ENCODE peak calls at places on chromosomes 12 and 14, in six cellular contexts. One of them, this sample, is unnamed.

GRCh38 chr12:14554281-14555008 is 13.2 kb downstream of the PLBD1 start:
- DNase-seq in astrocyte of the spinal cord: no peak
- DNase-seq in CD8-positive, alpha-beta T cell: no peak
- DNase-seq in ascending aorta: peak; percentile 82
- DNase-seq in left ventricle myocardium inferior: peak; percentile 88
- DNase-seq in tibial nerve: peak; percentile 59
- DNase-seq in this sample: peak; percentile 17

GRCh38 chr14:75542585-75543091 is 20.4 kb downstream of the BATF start:
- DNase-seq in astrocyte of the spinal cord: no peak
- DNase-seq in CD8-positive, alpha-beta T cell: peak; percentile 74
- DNase-seq in ascending aorta: peak; percentile 85
- DNase-seq in left ventricle myocardium inferior: peak; percentile 59
- DNase-seq in tibial nerve: no peak
- DNase-seq in this sample: peak; percentile 85

GRCh38 chr12:79706676-79707075 is 15.9 kb upstream of the PAWR start:
- DNase-seq in astrocyte of the spinal cord: no peak
- DNase-seq in CD8-positive, alpha-beta T cell: no peak
- DNase-seq in ascending aorta: no peak
- DNase-seq in left ventricle myocardium inferior: no peak
- DNase-seq in tibial nerve: no peak
- DNase-seq in this sample: no peak

GRCh38 chr14:24784981-24785380 is 151.0 kb upstream of the GZMB start:
- DNase-seq in astrocyte of the spinal cord: no peak
- DNase-seq in CD8-positive, alpha-beta T cell: no peak
- DNase-seq in ascending aorta: no peak
- DNase-seq in left ventricle myocardium inferior: no peak
- DNase-seq in tibial nerve: no peak
- DNase-seq in this sample: no peak

GRCh38 chr12:2415568-2415944 is 362.8 kb downstream of the CACNA1C start:
- DNase-seq in astrocyte of the spinal cord: no peak
- DNase-seq in CD8-positive, alpha-beta T cell: no peak
- DNase-seq in ascending aorta: no peak
- DNase-seq in left ventricle myocardium inferior: no peak
- DNase-seq in tibial nerve: no peak
- DNase-seq in this sample: no peak

GRCh38 chr14:54410215-54410614 is 13.4 kb downstream of the CDKN3 start:
- DNase-seq in astrocyte of the spinal cord: no peak
- DNase-seq in CD8-positive, alpha-beta T cell: no peak
- DNase-seq in ascending aorta: no peak
- DNase-seq in left ventricle myocardium inferior: no peak
- DNase-seq in tibial nerve: no peak
- DNase-seq in this sample: no peak

GRCh38 chr12:55972045-55972843 is 1.6 kb upstream of the RAB5B start:
- DNase-seq in astrocyte of the spinal cord: peak; percentile 36
- DNase-seq in CD8-positive, alpha-beta T cell: no peak
- DNase-seq in ascending aorta: no peak
- DNase-seq in left ventricle myocardium inferior: no peak
- DNase-seq in tibial nerve: no peak
- DNase-seq in this sample: peak; percentile 79

GRCh38 chr14:49861581-49861922 is 9.0 kb upstream of the NEMF start:
- DNase-seq in astrocyte of the spinal cord: peak; percentile 90
- DNase-seq in CD8-positive, alpha-beta T cell: peak; percentile 68
- DNase-seq in ascending aorta: peak; percentile 86
- DNase-seq in left ventricle myocardium inferior: peak; percentile 48
- DNase-seq in tibial nerve: peak; percentile 37
- DNase-seq in this sample: peak; percentile 93

GRCh38 chr12:116631619-116632018 is 72.4 kb downstream of the MAP1LC3B2 start:
- DNase-seq in astrocyte of the spinal cord: no peak
- DNase-seq in CD8-positive, alpha-beta T cell: no peak
- DNase-seq in ascending aorta: no peak
- DNase-seq in left ventricle myocardium inferior: no peak
- DNase-seq in tibial nerve: no peak
- DNase-seq in this sample: no peak

GRCh38 chr12:129676411-129676810 is 227.4 kb downstream of the TMEM132D start:
- DNase-seq in astrocyte of the spinal cord: no peak
- DNase-seq in CD8-positive, alpha-beta T cell: no peak
- DNase-seq in ascending aorta: no peak
- DNase-seq in left ventricle myocardium inferior: no peak
- DNase-seq in tibial nerve: no peak
- DNase-seq in this sample: no peak

GRCh38 chr12:47307680-47308399 is 228.1 kb upstream of the AMIGO2 start:
- DNase-seq in astrocyte of the spinal cord: peak; percentile 81
- DNase-seq in CD8-positive, alpha-beta T cell: peak; percentile 56
- DNase-seq in ascending aorta: no peak
- DNase-seq in left ventricle myocardium inferior: no peak
- DNase-seq in tibial nerve: no peak
- DNase-seq in this sample: peak; percentile 89

GRCh38 chr14:50088731-50089130 is 27.6 kb downstream of the VCPKMT start:
- DNase-seq in astrocyte of the spinal cord: no peak
- DNase-seq in CD8-positive, alpha-beta T cell: no peak
- DNase-seq in ascending aorta: no peak
- DNase-seq in left ventricle myocardium inferior: no peak
- DNase-seq in tibial nerve: no peak
- DNase-seq in this sample: no peak

GRCh38 chr14:50714452-50715073 is 46.5 kb upstream of the SAV1 start:
- DNase-seq in astrocyte of the spinal cord: peak; percentile 43
- DNase-seq in CD8-positive, alpha-beta T cell: no peak
- DNase-seq in ascending aorta: no peak
- DNase-seq in left ventricle myocardium inferior: no peak
- DNase-seq in tibial nerve: no peak
- DNase-seq in this sample: peak; percentile 64

GRCh38 chr12:48486679-48487078 is 4.4 kb downstream of the C12orf54 start:
- DNase-seq in astrocyte of the spinal cord: no peak
- DNase-seq in CD8-positive, alpha-beta T cell: no peak
- DNase-seq in ascending aorta: no peak
- DNase-seq in left ventricle myocardium inferior: no peak
- DNase-seq in tibial nerve: no peak
- DNase-seq in this sample: no peak

GRCh38 chr12:56206373-56207166 is 15.2 kb downstream of the RNF41 start:
- DNase-seq in astrocyte of the spinal cord: peak; percentile 45
- DNase-seq in CD8-positive, alpha-beta T cell: peak; percentile 35
- DNase-seq in ascending aorta: peak; percentile 76
- DNase-seq in left ventricle myocardium inferior: peak; percentile 43
- DNase-seq in tibial nerve: peak; percentile 28
- DNase-seq in this sample: peak; percentile 71

GRCh38 chr14:68627868-68628604 is 164.8 kb downstream of the ZFP36L1 start:
- DNase-seq in astrocyte of the spinal cord: no peak
- DNase-seq in CD8-positive, alpha-beta T cell: peak; percentile 61
- DNase-seq in ascending aorta: no peak
- DNase-seq in left ventricle myocardium inferior: peak; percentile 60
- DNase-seq in tibial nerve: no peak
- DNase-seq in this sample: no peak

GRCh38 chr14:23094666-23095195 is at the start of gene ACIN1:
- DNase-seq in astrocyte of the spinal cord: peak; percentile 92
- DNase-seq in CD8-positive, alpha-beta T cell: no peak
- DNase-seq in ascending aorta: peak; percentile 84
- DNase-seq in left ventricle myocardium inferior: no peak
- DNase-seq in tibial nerve: peak; percentile 37
- DNase-seq in this sample: peak; percentile 88

GRCh38 chr12:87923361-87923760 is 105.8 kb downstream of the C12orf50 start:
- DNase-seq in astrocyte of the spinal cord: peak; percentile 9
- DNase-seq in CD8-positive, alpha-beta T cell: no peak
- DNase-seq in ascending aorta: no peak
- DNase-seq in left ventricle myocardium inferior: no peak
- DNase-seq in tibial nerve: no peak
- DNase-seq in this sample: no peak

GRCh38 chr14:68380304-68380840 is 412.5 kb downstream of the ZFP36L1 start:
- DNase-seq in astrocyte of the spinal cord: no peak
- DNase-seq in CD8-positive, alpha-beta T cell: no peak
- DNase-seq in ascending aorta: no peak
- DNase-seq in left ventricle myocardium inferior: no peak
- DNase-seq in tibial nerve: no peak
- DNase-seq in this sample: no peak

GRCh38 chr12:11486623-11487444 is 91.5 kb upstream of the PRB2 start:
- DNase-seq in astrocyte of the spinal cord: peak; percentile 88
- DNase-seq in CD8-positive, alpha-beta T cell: peak; percentile 79
- DNase-seq in ascending aorta: peak; percentile 89
- DNase-seq in left ventricle myocardium inferior: peak; percentile 52
- DNase-seq in tibial nerve: peak; percentile 30
- DNase-seq in this sample: peak; percentile 92

GRCh38 chr12:643478-644292 is 19.6 kb downstream of the NINJ2 start:
- DNase-seq in astrocyte of the spinal cord: no peak
- DNase-seq in CD8-positive, alpha-beta T cell: peak; percentile 30
- DNase-seq in ascending aorta: peak; percentile 67
- DNase-seq in left ventricle myocardium inferior: peak; percentile 53
- DNase-seq in tibial nerve: no peak
- DNase-seq in this sample: no peak

GRCh38 chr14:22319526-22320352 is 269.3 kb downstream of the DAD1 start:
- DNase-seq in astrocyte of the spinal cord: peak; percentile 81
- DNase-seq in CD8-positive, alpha-beta T cell: peak; percentile 16
- DNase-seq in ascending aorta: peak; percentile 73
- DNase-seq in left ventricle myocardium inferior: no peak
- DNase-seq in tibial nerve: peak; percentile 48
- DNase-seq in this sample: peak; percentile 71

GRCh38 chr12:113161415-113162016 is 12.0 kb downstream of the CFAP73 start:
- DNase-seq in astrocyte of the spinal cord: peak; percentile 10
- DNase-seq in CD8-positive, alpha-beta T cell: no peak
- DNase-seq in ascending aorta: no peak
- DNase-seq in left ventricle myocardium inferior: no peak
- DNase-seq in tibial nerve: no peak
- DNase-seq in this sample: no peak

GRCh38 chr12:3551386-3551785 is 60.4 kb downstream of the PRMT8 start:
- DNase-seq in astrocyte of the spinal cord: no peak
- DNase-seq in CD8-positive, alpha-beta T cell: no peak
- DNase-seq in ascending aorta: no peak
- DNase-seq in left ventricle myocardium inferior: peak; percentile 72
- DNase-seq in tibial nerve: no peak
- DNase-seq in this sample: peak; percentile 16

GRCh38 chr12:1934068-1934467 is 15.6 kb upstream of the CACNA2D4 start:
- DNase-seq in astrocyte of the spinal cord: no peak
- DNase-seq in CD8-positive, alpha-beta T cell: no peak
- DNase-seq in ascending aorta: no peak
- DNase-seq in left ventricle myocardium inferior: no peak
- DNase-seq in tibial nerve: no peak
- DNase-seq in this sample: no peak

GRCh38 chr12:40727774-40728483 is 35.7 kb downstream of the CNTN1 start:
- DNase-seq in astrocyte of the spinal cord: no peak
- DNase-seq in CD8-positive, alpha-beta T cell: no peak
- DNase-seq in ascending aorta: no peak
- DNase-seq in left ventricle myocardium inferior: no peak
- DNase-seq in tibial nerve: no peak
- DNase-seq in this sample: no peak

GRCh38 chr12:26853303-26854027 is 20.5 kb upstream of the ITPR2 start:
- DNase-seq in astrocyte of the spinal cord: peak; percentile 64
- DNase-seq in CD8-positive, alpha-beta T cell: peak; percentile 76
- DNase-seq in ascending aorta: peak; percentile 81
- DNase-seq in left ventricle myocardium inferior: peak; percentile 61
- DNase-seq in tibial nerve: peak; percentile 46
- DNase-seq in this sample: peak; percentile 78

GRCh38 chr12:16350682-16351081 is 3.2 kb downstream of the MGST1 start:
- DNase-seq in astrocyte of the spinal cord: peak; percentile 94
- DNase-seq in CD8-positive, alpha-beta T cell: no peak
- DNase-seq in ascending aorta: no peak
- DNase-seq in left ventricle myocardium inferior: no peak
- DNase-seq in tibial nerve: peak; percentile 52
- DNase-seq in this sample: peak; percentile 97
- H3K4me3 ChIP-seq in astrocyte of the spinal cord: no peak overlapping the region
- H3K4me3 ChIP-seq in CD8-positive, alpha-beta T cell: no peak overlapping the region
- H3K4me3 ChIP-seq in ascending aorta: no peak overlapping the region
- H3K4me3 ChIP-seq in left ventricle myocardium inferior: peak overlapping the region; percentile 63
- H3K4me3 ChIP-seq in tibial nerve: no peak overlapping the region
- H3K4me3 ChIP-seq in this sample: peak overlapping the region; percentile 69

GRCh38 chr12:132075026-132075713 is 68.9 kb downstream of the DDX51 start:
- DNase-seq in astrocyte of the spinal cord: no peak
- DNase-seq in CD8-positive, alpha-beta T cell: no peak
- DNase-seq in ascending aorta: no peak
- DNase-seq in left ventricle myocardium inferior: no peak
- DNase-seq in tibial nerve: no peak
- DNase-seq in this sample: no peak
- TF ChIP-seq CTCF in astrocyte of the spinal cord: peak; percentile 44
- TF ChIP-seq CTCF in CD8-positive, alpha-beta T cell: no peak
- TF ChIP-seq CTCF in ascending aorta: no peak
- TF ChIP-seq CTCF in left ventricle myocardium inferior: no peak
- TF ChIP-seq CTCF in tibial nerve: no peak
- TF ChIP-seq CTCF in this sample: peak; percentile 33

GRCh38 chr14:99602788-99603415 is 1.1 kb downstream of the CCDC85C start:
- DNase-seq in astrocyte of the spinal cord: no peak
- DNase-seq in CD8-positive, alpha-beta T cell: no peak
- DNase-seq in ascending aorta: no peak
- DNase-seq in left ventricle myocardium inferior: no peak
- DNase-seq in tibial nerve: no peak
- DNase-seq in this sample: no peak

GRCh38 chr14:99604766-99605298 is 825 bp upstream of the CCDC85C start:
- DNase-seq in astrocyte of the spinal cord: peak; percentile 37
- DNase-seq in CD8-positive, alpha-beta T cell: no peak
- DNase-seq in ascending aorta: no peak
- DNase-seq in left ventricle myocardium inferior: no peak
- DNase-seq in tibial nerve: no peak
- DNase-seq in this sample: peak; percentile 36

GRCh38 chr14:99603965-99604765 is at the start of gene CCDC85C:
- DNase-seq in astrocyte of the spinal cord: peak; percentile 95
- DNase-seq in CD8-positive, alpha-beta T cell: peak; percentile 92
- DNase-seq in ascending aorta: peak; percentile 96
- DNase-seq in left ventricle myocardium inferior: peak; percentile 94
- DNase-seq in tibial nerve: peak; percentile 81
- DNase-seq in this sample: peak; percentile 96

GRCh38 chr14:99602054-99602787 is 1.8 kb downstream of the CCDC85C start:
- DNase-seq in astrocyte of the spinal cord: peak; percentile 37
- DNase-seq in CD8-positive, alpha-beta T cell: no peak
- DNase-seq in ascending aorta: no peak
- DNase-seq in left ventricle myocardium inferior: no peak
- DNase-seq in tibial nerve: no peak
- DNase-seq in this sample: no peak

DNA sequence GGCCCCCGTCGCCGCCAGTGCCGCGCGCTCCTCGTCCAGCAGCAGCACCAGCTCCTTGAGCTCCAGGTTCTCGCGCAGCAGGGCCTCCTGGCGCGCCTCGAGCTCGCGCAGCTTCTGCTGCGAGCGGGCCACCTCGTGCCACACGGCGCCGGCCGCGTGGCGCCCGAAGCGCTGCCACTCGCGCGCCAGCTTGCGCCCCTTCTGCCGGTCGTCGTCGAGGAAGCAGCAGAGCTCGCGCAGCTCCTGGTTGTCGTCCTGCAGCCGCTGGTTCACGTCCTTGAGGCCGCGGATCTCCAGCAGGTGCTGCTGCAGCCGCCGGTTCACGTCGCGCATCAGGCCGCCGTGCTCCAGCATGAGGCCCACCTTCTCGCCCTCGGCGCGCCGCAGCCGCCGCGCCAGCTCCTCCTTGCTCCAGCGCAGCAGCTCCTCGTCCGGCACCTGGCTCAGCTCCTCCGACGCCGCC is 505 bp downstream of the CCDC85C start:
- DNase-seq in astrocyte of the spinal cord: peak; percentile 53
- DNase-seq in CD8-positive, alpha-beta T cell: peak; percentile 44
- DNase-seq in ascending aorta: no peak
- DNase-seq in left ventricle myocardium inferior: no peak
- DNase-seq in tibial nerve: no peak
- DNase-seq in this sample: peak; percentile 48
- H3K4me3 ChIP-seq in astrocyte of the spinal cord: peak overlapping the region; percentile 35
- H3K4me3 ChIP-seq in CD8-positive, alpha-beta T cell: peak overlapping the region; percentile 28
- H3K4me3 ChIP-seq in ascending aorta: peak overlapping the region; percentile 81
- H3K4me3 ChIP-seq in left ventricle myocardium inferior: peak overlapping the region; percentile 88
- H3K4me3 ChIP-seq in tibial nerve: peak overlapping the region; percentile 56
- H3K4me3 ChIP-seq in this sample: peak overlapping the region; percentile 34

DNA sequence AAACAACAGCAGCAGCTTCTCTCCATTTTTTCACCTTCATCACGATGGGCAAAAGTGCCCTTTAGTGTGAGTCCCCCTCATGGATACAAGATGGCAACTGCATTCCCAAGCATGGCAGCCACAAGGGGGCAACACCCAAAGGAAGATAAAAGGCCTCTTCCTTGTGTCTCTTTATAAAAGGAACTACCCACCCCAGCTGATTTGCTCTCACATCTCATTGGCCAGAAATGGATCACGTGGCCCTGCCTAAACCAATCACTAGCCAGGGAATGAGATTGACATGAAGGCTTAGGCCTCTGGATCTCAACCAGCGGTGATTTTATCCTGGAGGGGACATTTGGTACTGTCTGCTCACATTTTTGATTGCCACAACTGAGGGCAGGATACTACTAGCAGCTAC is 21.9 kb upstream of the IFT81 start:
- DNase-seq in astrocyte of the spinal cord: peak; percentile 72
- DNase-seq in CD8-positive, alpha-beta T cell: no peak
- DNase-seq in ascending aorta: no peak
- DNase-seq in left ventricle myocardium inferior: no peak
- DNase-seq in tibial nerve: no peak
- DNase-seq in this sample: peak; percentile 65
- TF ChIP-seq CTCF in astrocyte of the spinal cord: peak; percentile 56
- TF ChIP-seq CTCF in CD8-positive, alpha-beta T cell: no peak
- TF ChIP-seq CTCF in ascending aorta: no peak
- TF ChIP-seq CTCF in left ventricle myocardium inferior: peak; percentile 36
- TF ChIP-seq CTCF in tibial nerve: peak; percentile 38
- TF ChIP-seq CTCF in this sample: peak; percentile 44